ENCODE peak calls at places on chromosomes 3 and 15, in five cellular contexts. O, K, Y, E and T are unnamed samples.

GRCh38 chr3:120416868-120417267 is 33.9 kb downstream of the FSTL1 start:
- DNase-seq in E (no peak), K (no peak), Y (no peak), O (no peak), T (no peak)

GRCh38 chr3:139204756-139205155 is 139.1 kb upstream of the MRPS22 start:
- DNase-seq in O (no peak), E (no peak), K (no peak), Y (no peak), T (no peak)

GRCh38 chr3:28575748-28576589 is 227.3 kb upstream of the AZI2 start:
- DNase-seq in K (no peak), E (no peak), O (no peak), Y (no peak), T (no peak)

GRCh38 chr3:72137865-72138861 is 353.2 kb upstream of the PROK2 start:
- DNase-seq in E (peak; percentile 48), O (no peak), Y (no peak), K (no peak), T (no peak)

GRCh38 chr15:85541744-85542143 is 161.3 kb downstream of the AKAP13 start:
- DNase-seq in Y (no peak), O (no peak), K (no peak), E (no peak), T (no peak)

GRCh38 chr3:158347966-158348365 is 223.0 kb upstream of the MLF1 start:
- DNase-seq in O (no peak), K (no peak), E (no peak), Y (peak; percentile 9), T (no peak)

GRCh38 chr3:153749070-153749610 is 372.1 kb upstream of the ARHGEF26 start:
- DNase-seq in E (no peak), K (no peak), O (no peak), Y (peak; percentile 43), T (no peak)

GRCh38 chr3:17894434-17895060 is 152.1 kb upstream of the TBC1D5 start:
- DNase-seq in Y (no peak), K (peak; percentile 91), O (peak; percentile 5), E (peak; percentile 17), T (no peak)

GRCh38 chr3:47082519-47082918 is 81.4 kb downstream of the SETD2 start:
- DNase-seq in E (no peak), O (no peak), Y (no peak), K (peak; percentile 49), T (no peak)

GRCh38 chr15:26087395-26087794 is 224.3 kb upstream of the ATP10A start:
- DNase-seq in E (no peak), Y (no peak), O (no peak), K (no peak), T (no peak)

GRCh38 chr3:125148836-125149235 is 63.7 kb downstream of the SLC12A8 start:
- DNase-seq in K (no peak), E (no peak), Y (no peak), O (no peak), T (no peak)

GRCh38 chr3:125151437-125151806 is 61.1 kb downstream of the SLC12A8 start:
- DNase-seq in K (no peak), Y (no peak), O (no peak), E (no peak), T (no peak)

GRCh38 chr3:125151916-125152315 is 60.6 kb downstream of the SLC12A8 start:
- DNase-seq in E (no peak), Y (peak; percentile 22), O (no peak), K (no peak), T (no peak)

GRCh38 chr3:125149462-125149861 is 63.1 kb downstream of the SLC12A8 start:
- DNase-seq in Y (no peak), E (no peak), O (no peak), K (no peak), T (no peak)

DNA sequence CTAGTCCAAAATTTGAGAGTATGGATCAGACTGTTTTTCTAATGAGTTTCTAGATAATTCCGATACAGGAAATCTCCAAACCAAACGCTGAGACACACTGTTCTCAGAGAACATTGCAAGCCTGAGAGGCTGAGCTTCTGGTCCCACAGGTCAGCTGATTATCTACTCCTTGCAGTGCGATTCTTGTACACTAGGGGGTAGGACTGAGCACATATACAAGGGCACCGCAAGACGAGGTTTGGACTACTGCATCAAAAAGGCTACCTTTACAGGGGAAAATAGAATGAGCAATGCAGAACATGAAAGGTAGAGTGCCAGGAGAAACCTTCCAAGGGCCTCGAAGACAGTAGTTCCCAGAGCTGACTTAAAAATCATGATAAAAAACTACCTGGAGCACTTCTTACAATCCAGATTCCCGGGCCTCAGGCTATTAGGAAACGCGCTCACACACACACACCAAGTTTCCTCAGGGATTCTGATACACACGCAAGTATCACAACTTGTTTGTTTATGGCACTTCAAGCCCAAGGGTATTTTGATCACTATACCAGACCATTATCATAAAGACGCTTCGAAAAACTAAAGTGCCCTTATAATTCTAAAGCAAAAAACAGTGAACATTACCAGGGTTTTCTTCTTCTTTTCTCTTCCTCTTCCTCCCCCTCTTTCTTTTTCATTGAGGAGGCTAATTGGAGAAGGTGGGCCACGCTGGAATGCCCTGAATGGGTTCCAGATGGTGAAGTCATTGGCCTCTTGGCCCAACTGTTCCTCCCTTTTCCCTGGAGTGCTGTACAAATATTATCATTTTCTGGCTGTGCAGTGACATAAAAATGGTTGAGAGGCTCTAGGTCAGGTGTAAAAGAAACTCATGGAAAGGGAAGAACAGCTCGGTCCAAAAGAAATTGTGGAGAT is 61.8 kb downstream of the SLC12A8 start:
- DNase-seq in K (peak; percentile 68), O (peak; percentile 53), Y (peak; percentile 48), E (peak; percentile 46), T (peak; percentile 71)
- TF ChIP-seq MYC in K (no peak), O (no peak), Y (no peak), E (no peak), T (no peak)

GRCh38 chr3:124034016-124034808 is 42.3 kb upstream of the ROPN1 start:
- DNase-seq in O (no peak), E (peak; percentile 12), Y (peak; percentile 27), K (no peak), T (no peak)
- TF ChIP-seq MYC in O (no peak), E (no peak), Y (no peak), K (no peak), T (no peak)

DNA sequence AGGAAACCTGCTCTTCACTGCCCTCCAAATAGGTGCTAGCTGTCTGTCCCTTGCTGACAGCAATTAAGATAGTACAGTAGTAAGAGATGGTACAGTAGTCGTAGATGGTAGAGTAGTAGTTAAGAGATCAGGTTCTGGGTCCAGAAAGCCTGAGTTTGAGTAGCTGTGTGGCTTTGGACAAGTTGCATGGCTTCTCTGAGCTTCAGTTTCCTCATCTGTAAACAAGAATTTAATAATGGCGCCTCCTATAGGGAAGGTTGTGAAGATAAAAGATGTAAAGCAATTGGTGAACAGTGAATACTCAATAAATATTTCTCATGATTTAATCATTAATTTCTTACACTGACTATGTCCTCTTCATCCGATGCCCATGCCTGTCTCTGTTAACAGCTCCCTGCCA is 86.9 kb upstream of the BCL6 start:
- DNase-seq in K (no peak), Y (no peak), E (no peak), O (no peak), T (no peak)
- TF ChIP-seq MYC in K (no peak), Y (no peak), E (no peak), O (no peak), T (no peak)

DNA sequence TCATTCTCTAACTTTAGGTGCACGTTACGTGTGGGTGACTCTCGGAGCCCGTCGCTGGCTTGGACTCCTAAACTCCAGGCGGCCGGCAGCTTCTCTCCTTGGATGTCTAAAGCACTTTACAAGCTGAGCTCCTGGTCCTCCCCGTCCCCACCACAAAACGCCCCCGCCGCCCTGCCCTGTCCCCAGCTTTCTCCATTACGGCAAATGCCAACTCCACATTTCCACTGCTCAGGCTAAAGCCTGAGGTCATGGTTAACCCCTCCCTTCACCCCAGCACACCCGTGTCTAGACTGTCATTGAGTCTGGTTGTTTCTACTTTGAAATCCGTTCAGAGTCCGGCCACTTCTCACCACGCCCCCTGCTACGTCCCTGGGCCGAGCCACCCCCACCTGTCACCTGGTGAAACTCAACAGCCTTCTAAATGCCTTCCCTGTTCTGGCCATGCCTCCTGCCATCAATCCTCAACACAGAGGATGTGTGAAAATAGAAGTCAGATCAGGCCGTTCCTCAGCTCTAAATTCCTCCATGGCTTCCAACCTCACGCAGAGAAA is 8.1 kb upstream of the PCSK6 start:
- DNase-seq in Y (no peak), K (no peak), E (no peak), O (peak; percentile 77), T (no peak)
- TF ChIP-seq MYC in Y (no peak), K (no peak), E (no peak), O (no peak), T (no peak)

GRCh38 chr15:48250640-48251076 is 44.6 kb downstream of the SLC12A1 start:
- DNase-seq in Y (peak; percentile 71), K (peak; percentile 62), O (peak; percentile 25), E (peak; percentile 32), T (peak; percentile 67)

DNA sequence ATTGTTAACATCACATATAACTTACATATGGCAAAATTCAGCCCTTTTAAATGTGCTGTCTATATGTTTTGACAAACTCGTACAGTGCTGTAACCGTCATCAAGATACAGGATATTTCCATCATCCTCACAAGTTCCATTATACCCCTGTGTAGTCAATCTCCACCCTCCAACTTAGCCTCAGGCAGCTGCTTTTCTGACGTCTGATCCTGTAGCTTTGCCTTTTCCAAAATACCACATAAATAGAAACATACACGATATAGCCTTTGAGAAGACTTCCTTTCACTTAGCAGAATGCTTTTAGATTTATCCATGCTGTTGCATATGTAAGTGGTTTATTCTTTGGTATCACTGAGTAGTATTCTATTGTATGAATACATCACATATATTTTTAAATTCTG is 47.1 kb downstream of the SLC12A1 start:
- DNase-seq in Y (no peak), O (no peak), E (no peak), K (no peak), T (no peak)
- TF ChIP-seq MYC in Y (no peak), O (no peak), E (no peak), K (no peak), T (no peak)

DNA sequence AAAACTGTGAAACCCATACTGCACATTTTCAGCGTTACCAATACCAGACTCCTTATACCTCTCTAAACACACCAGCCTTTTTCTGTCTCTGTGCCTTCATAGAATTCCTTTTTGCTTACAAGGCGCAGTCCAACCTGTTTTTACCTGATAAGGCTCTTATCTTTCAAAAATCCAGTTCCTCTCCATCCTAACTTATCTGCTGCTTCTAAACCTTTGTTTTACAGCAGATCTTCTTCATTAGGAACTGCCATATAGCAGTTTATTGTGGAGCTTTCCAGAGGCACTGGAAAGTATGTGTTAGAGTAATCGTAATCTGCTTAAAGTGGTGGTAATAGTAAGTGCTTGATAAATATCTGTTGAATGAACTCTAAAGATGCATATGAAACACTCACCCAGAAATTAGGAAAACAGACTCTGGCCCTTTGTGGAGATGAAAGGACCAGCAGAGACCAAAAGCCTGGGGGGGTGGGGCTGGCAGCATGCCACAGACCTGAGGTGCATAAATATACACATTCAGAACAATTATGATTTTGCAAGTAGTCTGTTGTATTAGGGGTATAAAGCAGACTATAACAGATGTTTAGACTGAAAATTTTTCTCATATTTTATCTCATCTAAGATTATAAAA is 29.3 kb downstream of the PPP2R3A start:
- DNase-seq in K (no peak), O (no peak), Y (no peak), E (no peak), T (no peak)
- TF ChIP-seq MYC in K (no peak), O (no peak), Y (no peak), E (no peak), T (no peak)

DNA sequence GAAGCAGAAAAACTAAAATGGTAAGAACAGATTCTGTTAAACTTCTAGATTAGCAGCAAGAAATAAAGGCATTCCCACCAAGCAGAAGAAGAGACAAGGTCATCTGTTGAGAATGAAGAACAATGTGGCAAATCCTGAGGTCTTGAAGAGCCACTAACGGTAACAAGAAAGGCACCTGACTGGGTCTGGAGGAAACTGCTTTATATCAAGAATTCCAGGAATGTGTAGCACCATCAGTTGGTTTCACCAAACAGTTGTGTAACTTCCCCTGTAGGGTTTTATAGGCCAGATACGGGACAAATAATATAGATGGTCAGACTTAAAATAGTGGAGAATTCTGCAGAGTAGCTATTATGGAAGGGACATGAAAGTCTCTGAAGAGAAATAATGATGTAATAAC is 57.3 kb downstream of the ACAP2 start:
- DNase-seq in E (no peak), O (no peak), Y (peak; percentile 59), K (no peak), T (peak; percentile 15)
- TF ChIP-seq MYC in E (no peak), O (no peak), Y (no peak), K (no peak), T (no peak)